ENCODE peak calls at places on chromosome 22, in five cellular contexts. F is NCI-H460; I is activated T-helper 9 cell treated with anti-CD3 and anti-CD28 coated beads, Interleukin-2, amount 50 U/mL, for 16 hours; X is stimulated activated CD4-positive, alpha-beta T cell treated with anti-CD3 and anti-CD28 coated beads, Interleukin-12 subunit alpha, Interleukin-12 subunit beta, amount 100 ng/mL, for 4 hours; Y is HCEC 1CT. P is an unnamed sample.

GRCh38 chr22:46655861-46656608 is 35.8 kb downstream of the GRAMD4 start:
- DNase-seq in F (no peak), I (no peak), X (no peak), Y (no peak), P (no peak)

GRCh38 chr22:46056169-46057041 is 79.4 kb upstream of the WNT7B start:
- DNase-seq in F (no peak), I (no peak), X (no peak), Y (peak), P (no peak)

GRCh38 chr22:44597616-44598015 is 99.6 kb upstream of the RTL6 start:
- DNase-seq in F (no peak), I (no peak), X (no peak), Y (no peak), P (no peak)

GRCh38 chr22:38284042-38284402 is 11.2 kb upstream of the TMEM184B start:
- DNase-seq in F (no peak), I (no peak), X (no peak), Y (peak), P (no peak)

GRCh38 chr22:49687786-49688515 is 139.7 kb downstream of the BRD1 start:
- DNase-seq in F (no peak), I (no peak), X (no peak), Y (no peak), P (no peak)

GRCh38 chr22:46148885-46149492 is 1.3 kb upstream of the PPARA start:
- DNase-seq in F (no peak), I (no peak), X (no peak), Y (no peak), P (no peak)

GRCh38 chr22:20319041-20319744 is 667 bp downstream of the DGCR6L start:
- DNase-seq in F (no peak), I (no peak), X (no peak), Y (peak), P (no peak)

GRCh38 chr22:17795143-17795542 is 20.9 kb upstream of the BID start:
- DNase-seq in F (no peak), I (no peak), X (no peak), Y (no peak), P (no peak)

GRCh38 chr22:45504703-45505341 is 2.1 kb downstream of the FBLN1 start:
- DNase-seq in F (no peak), I (no peak), X (no peak), Y (peak), P (no peak)

GRCh38 chr22:19674129-19674928 is 40.0 kb upstream of the SEPTIN5 start:
- DNase-seq in F (no peak), I (no peak), X (no peak), Y (no peak), P (no peak)

GRCh38 chr22:39362932-39363331 is 13.1 kb downstream of the SYNGR1 start:
- DNase-seq in F (no peak), I (no peak), X (no peak), Y (no peak), P (no peak)

GRCh38 chr22:49855491-49855911 is 1.9 kb downstream of the ZBED4 start:
- DNase-seq in F (no peak), I (no peak), X (no peak), Y (no peak), P (no peak)

GRCh38 chr22:23064381-23065068 is 5.8 kb upstream of the GNAZ start:
- DNase-seq in F (no peak), I (no peak), X (no peak), Y (no peak), P (no peak)

GRCh38 chr22:31248138-31248745 is 36.1 kb downstream of the LIMK2 start:
- DNase-seq in F (no peak), I (peak), X (peak), Y (peak), P (peak)

GRCh38 chr22:50262460-50262911 is 1.0 kb upstream of the MAPK12 start:
- DNase-seq in F (no peak), I (no peak), X (no peak), Y (no peak), P (no peak)

GRCh38 chr22:45212992-45213751 is 27.5 kb downstream of the KIAA0930 start:
- DNase-seq in F (peak), I (no peak), X (no peak), Y (peak), P (no peak)

GRCh38 chr22:30824096-30824495 is 129.4 kb downstream of the OSBP2 start:
- DNase-seq in F (no peak), I (no peak), X (no peak), Y (no peak), P (no peak)

GRCh38 chr22:20992456-20993303 is 9.2 kb downstream of the THAP7 start:
- DNase-seq in F (no peak), I (no peak), X (no peak), Y (no peak), P (no peak)

GRCh38 chr22:38177926-38178604 is 3.6 kb downstream of the PLA2G6 start:
- DNase-seq in F (no peak), I (no peak), X (no peak), Y (peak), P (no peak)

GRCh38 chr22:44732017-44732561 is 20.3 kb upstream of the ARHGAP8 start:
- DNase-seq in F (no peak), I (no peak), X (no peak), Y (no peak), P (no peak)

GRCh38 chr22:25484498-25484897 is 80.0 kb upstream of the GRK3 start:
- DNase-seq in F (no peak), I (no peak), X (no peak), Y (no peak), P (no peak)

GRCh38 chr22:19819911-19820879 is 34.5 kb downstream of the GNB1L start:
- DNase-seq in F (no peak), I (no peak), X (no peak), Y (no peak), P (peak)

GRCh38 chr22:22848364-22848866 is 39.2 kb upstream of the IGLL5 start:
- DNase-seq in F (peak), I (peak), X (peak), Y (peak), P (no peak)

P was measured in GM12891.